ENCODE peak calls at places on chromosomes 12 and 14, in nine cellular contexts. One of them, this sample, is unnamed.

GRCh38 chr12:66137937-66138336 is 7.4 kb upstream of the LLPH start:
- DNase-seq in HepG2: no peak
- DNase-seq in neural progenitor cell: no peak
- DNase-seq in CD4-positive, CD25-positive, alpha-beta regulatory T cell: no peak
- DNase-seq in vagina: no peak
- DNase-seq in aorta: no peak
- DNase-seq in keratinocyte: no peak
- DNase-seq in testis: no peak
- DNase-seq in PC-9: no peak
- DNase-seq in this sample: no peak

GRCh38 chr14:68377056-68377455 is 415.8 kb downstream of the ZFP36L1 start:
- DNase-seq in aorta: no peak
- DNase-seq in PC-9: no peak
- DNase-seq in neural progenitor cell: no peak
- DNase-seq in HepG2: no peak
- DNase-seq in vagina: no peak
- DNase-seq in testis: no peak
- DNase-seq in keratinocyte: no peak
- DNase-seq in CD4-positive, CD25-positive, alpha-beta regulatory T cell: no peak
- DNase-seq in this sample: no peak

GRCh38 chr12:10304161-10304574 is 3.5 kb upstream of the KLRD1 start:
- DNase-seq in CD4-positive, CD25-positive, alpha-beta regulatory T cell: peak; percentile 10
- DNase-seq in neural progenitor cell: no peak
- DNase-seq in aorta: no peak
- DNase-seq in HepG2: no peak
- DNase-seq in testis: no peak
- DNase-seq in vagina: no peak
- DNase-seq in PC-9: no peak
- DNase-seq in keratinocyte: no peak
- DNase-seq in this sample: no peak

GRCh38 chr12:32179011-32179395 is 72.4 kb downstream of the BICD1 start:
- DNase-seq in HepG2: no peak
- DNase-seq in vagina: no peak
- DNase-seq in keratinocyte: no peak
- DNase-seq in aorta: no peak
- DNase-seq in neural progenitor cell: no peak
- DNase-seq in testis: no peak
- DNase-seq in CD4-positive, CD25-positive, alpha-beta regulatory T cell: no peak
- DNase-seq in PC-9: no peak
- DNase-seq in this sample: no peak

GRCh38 chr12:3753549-3754284 is 808 bp upstream of the CRACR2A start:
- DNase-seq in vagina: peak; percentile 67
- DNase-seq in HepG2: no peak
- DNase-seq in aorta: no peak
- DNase-seq in CD4-positive, CD25-positive, alpha-beta regulatory T cell: peak; percentile 37
- DNase-seq in neural progenitor cell: no peak
- DNase-seq in testis: peak; percentile 51
- DNase-seq in PC-9: no peak
- DNase-seq in keratinocyte: no peak
- DNase-seq in this sample: no peak

GRCh38 chr14:50947446-50947845 is 3.2 kb upstream of the PYGL start:
- DNase-seq in aorta: no peak
- DNase-seq in neural progenitor cell: no peak
- DNase-seq in keratinocyte: no peak
- DNase-seq in PC-9: no peak
- DNase-seq in testis: no peak
- DNase-seq in CD4-positive, CD25-positive, alpha-beta regulatory T cell: no peak
- DNase-seq in HepG2: peak; percentile 50
- DNase-seq in vagina: no peak
- DNase-seq in this sample: no peak

GRCh38 chr12:27109339-27110023 is 27.1 kb upstream of the C12orf71 start:
- DNase-seq in aorta: no peak
- DNase-seq in vagina: no peak
- DNase-seq in PC-9: peak; percentile 5
- DNase-seq in neural progenitor cell: no peak
- DNase-seq in CD4-positive, CD25-positive, alpha-beta regulatory T cell: no peak
- DNase-seq in HepG2: no peak
- DNase-seq in testis: no peak
- DNase-seq in keratinocyte: no peak
- DNase-seq in this sample: no peak

GRCh38 chr12:108772247-108772646 is 40.9 kb upstream of the CORO1C start:
- DNase-seq in CD4-positive, CD25-positive, alpha-beta regulatory T cell: no peak
- DNase-seq in HepG2: no peak
- DNase-seq in keratinocyte: no peak
- DNase-seq in neural progenitor cell: no peak
- DNase-seq in testis: no peak
- DNase-seq in vagina: no peak
- DNase-seq in PC-9: peak; percentile 24
- DNase-seq in aorta: no peak
- DNase-seq in this sample: peak; percentile 15

GRCh38 chr12:90250766-90251165 is 542.1 kb upstream of the ATP2B1 start:
- DNase-seq in CD4-positive, CD25-positive, alpha-beta regulatory T cell: no peak
- DNase-seq in neural progenitor cell: no peak
- DNase-seq in HepG2: no peak
- DNase-seq in aorta: peak; percentile 44
- DNase-seq in testis: peak; percentile 19
- DNase-seq in keratinocyte: no peak
- DNase-seq in PC-9: no peak
- DNase-seq in vagina: no peak
- DNase-seq in this sample: no peak

GRCh38 chr12:113007166-113007565 is 28.8 kb downstream of the OAS2 start:
- DNase-seq in aorta: no peak
- DNase-seq in CD4-positive, CD25-positive, alpha-beta regulatory T cell: no peak
- DNase-seq in testis: no peak
- DNase-seq in vagina: no peak
- DNase-seq in keratinocyte: no peak
- DNase-seq in HepG2: peak; percentile 41
- DNase-seq in neural progenitor cell: no peak
- DNase-seq in PC-9: peak; percentile 6
- DNase-seq in this sample: no peak

GRCh38 chr12:102479099-102479887 is 1.1 kb downstream of the IGF1 start:
- DNase-seq in neural progenitor cell: peak; percentile 26
- DNase-seq in CD4-positive, CD25-positive, alpha-beta regulatory T cell: peak; percentile 39
- DNase-seq in HepG2: no peak
- DNase-seq in keratinocyte: no peak
- DNase-seq in vagina: no peak
- DNase-seq in PC-9: no peak
- DNase-seq in testis: no peak
- DNase-seq in aorta: no peak
- DNase-seq in this sample: no peak

GRCh38 chr12:102480401-102480800 is at the start of gene IGF1:
- DNase-seq in testis: peak; percentile 23
- DNase-seq in aorta: no peak
- DNase-seq in vagina: no peak
- DNase-seq in keratinocyte: no peak
- DNase-seq in HepG2: no peak
- DNase-seq in CD4-positive, CD25-positive, alpha-beta regulatory T cell: peak; percentile 12
- DNase-seq in neural progenitor cell: no peak
- DNase-seq in PC-9: no peak
- DNase-seq in this sample: peak; percentile 40

GRCh38 chr12:102478416-102479098 is 1.8 kb downstream of the IGF1 start:
- DNase-seq in aorta: no peak
- DNase-seq in PC-9: no peak
- DNase-seq in vagina: no peak
- DNase-seq in testis: no peak
- DNase-seq in HepG2: no peak
- DNase-seq in keratinocyte: no peak
- DNase-seq in neural progenitor cell: peak; percentile 64
- DNase-seq in CD4-positive, CD25-positive, alpha-beta regulatory T cell: peak; percentile 86
- DNase-seq in this sample: peak; percentile 86

GRCh38 chr12:102481705-102482104 is 1.3 kb upstream of the IGF1 start:
- DNase-seq in aorta: no peak
- DNase-seq in HepG2: no peak
- DNase-seq in keratinocyte: no peak
- DNase-seq in testis: no peak
- DNase-seq in PC-9: no peak
- DNase-seq in neural progenitor cell: no peak
- DNase-seq in vagina: no peak
- DNase-seq in CD4-positive, CD25-positive, alpha-beta regulatory T cell: no peak
- DNase-seq in this sample: no peak

GRCh38 chr12:102479984-102480383 is 379 bp downstream of the IGF1 start:
- DNase-seq in keratinocyte: no peak
- DNase-seq in CD4-positive, CD25-positive, alpha-beta regulatory T cell: no peak
- DNase-seq in testis: no peak
- DNase-seq in HepG2: no peak
- DNase-seq in PC-9: no peak
- DNase-seq in vagina: no peak
- DNase-seq in aorta: no peak
- DNase-seq in neural progenitor cell: no peak
- DNase-seq in this sample: no peak
- H3K4me3 ChIP-seq in keratinocyte: no peak overlapping the region
- H3K4me3 ChIP-seq in CD4-positive, CD25-positive, alpha-beta regulatory T cell: no peak overlapping the region
- H3K4me3 ChIP-seq in testis: peak overlapping the region; percentile 45
- H3K4me3 ChIP-seq in HepG2: no peak overlapping the region
- H3K4me3 ChIP-seq in PC-9: no peak overlapping the region
- H3K4me3 ChIP-seq in vagina: peak overlapping the region; percentile 44
- H3K4me3 ChIP-seq in aorta: no peak overlapping the region
- H3K4me3 ChIP-seq in neural progenitor cell: no peak overlapping the region
- H3K4me3 ChIP-seq in this sample: no peak overlapping the region

GRCh38 chr14:73742520-73743238 is 28.5 kb upstream of the PNMA1 start:
- DNase-seq in aorta: no peak
- DNase-seq in neural progenitor cell: no peak
- DNase-seq in PC-9: no peak
- DNase-seq in HepG2: no peak
- DNase-seq in vagina: no peak
- DNase-seq in keratinocyte: no peak
- DNase-seq in testis: no peak
- DNase-seq in CD4-positive, CD25-positive, alpha-beta regulatory T cell: no peak
- DNase-seq in this sample: no peak
- H3K4me3 ChIP-seq in aorta: no peak overlapping the region
- H3K4me3 ChIP-seq in neural progenitor cell: no peak overlapping the region
- H3K4me3 ChIP-seq in PC-9: no peak overlapping the region
- H3K4me3 ChIP-seq in HepG2: peak overlapping the region; percentile 7
- H3K4me3 ChIP-seq in vagina: no peak overlapping the region
- H3K4me3 ChIP-seq in keratinocyte: no peak overlapping the region
- H3K4me3 ChIP-seq in testis: no peak overlapping the region
- H3K4me3 ChIP-seq in CD4-positive, CD25-positive, alpha-beta regulatory T cell: peak overlapping the region; percentile 67
- H3K4me3 ChIP-seq in this sample: peak overlapping the region; percentile 52

DNA sequence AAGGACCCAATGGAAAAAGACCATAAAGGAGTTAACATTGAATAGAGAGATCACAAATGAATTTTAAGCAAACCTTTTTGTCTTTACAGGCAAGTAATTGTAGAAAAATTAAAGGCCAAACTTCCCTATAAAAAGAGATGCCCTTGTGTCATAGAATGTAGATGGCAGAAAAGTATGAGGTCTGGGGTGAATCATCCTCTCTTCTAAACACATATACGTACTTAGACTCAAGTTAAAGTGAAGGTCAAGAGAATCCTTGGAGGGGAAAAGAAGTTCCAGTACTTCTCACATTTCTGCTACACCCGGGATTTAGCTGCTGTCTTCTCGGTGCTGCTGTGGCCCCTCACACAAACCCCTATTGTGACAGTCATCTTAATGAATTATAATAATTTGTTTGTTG is 116.2 kb upstream of the ARID2 start:
- DNase-seq in CD4-positive, CD25-positive, alpha-beta regulatory T cell: no peak
- DNase-seq in vagina: no peak
- DNase-seq in keratinocyte: no peak
- DNase-seq in HepG2: no peak
- DNase-seq in aorta: no peak
- DNase-seq in neural progenitor cell: no peak
- DNase-seq in testis: no peak
- DNase-seq in PC-9: no peak
- DNase-seq in this sample: no peak
- H3K4me3 ChIP-seq in CD4-positive, CD25-positive, alpha-beta regulatory T cell: no peak overlapping the region
- H3K4me3 ChIP-seq in vagina: no peak overlapping the region
- H3K4me3 ChIP-seq in keratinocyte: no peak overlapping the region
- H3K4me3 ChIP-seq in HepG2: no peak overlapping the region
- H3K4me3 ChIP-seq in aorta: no peak overlapping the region
- H3K4me3 ChIP-seq in neural progenitor cell: no peak overlapping the region
- H3K4me3 ChIP-seq in testis: no peak overlapping the region
- H3K4me3 ChIP-seq in PC-9: no peak overlapping the region
- H3K4me3 ChIP-seq in this sample: no peak overlapping the region

GRCh38 chr14:56341766-56342418 is 223.7 kb downstream of the PELI2 start:
- DNase-seq in keratinocyte: no peak
- DNase-seq in aorta: no peak
- DNase-seq in PC-9: no peak
- DNase-seq in neural progenitor cell: no peak
- DNase-seq in vagina: no peak
- DNase-seq in HepG2: no peak
- DNase-seq in CD4-positive, CD25-positive, alpha-beta regulatory T cell: no peak
- DNase-seq in testis: no peak
- DNase-seq in this sample: no peak

GRCh38 chr14:56342419-56342901 is 224.2 kb downstream of the PELI2 start:
- DNase-seq in CD4-positive, CD25-positive, alpha-beta regulatory T cell: peak; percentile 9
- DNase-seq in HepG2: no peak
- DNase-seq in vagina: no peak
- DNase-seq in neural progenitor cell: no peak
- DNase-seq in keratinocyte: no peak
- DNase-seq in testis: no peak
- DNase-seq in PC-9: no peak
- DNase-seq in aorta: no peak
- DNase-seq in this sample: peak; percentile 71

GRCh38 chr14:56340921-56341320 is 222.7 kb downstream of the PELI2 start:
- DNase-seq in CD4-positive, CD25-positive, alpha-beta regulatory T cell: no peak
- DNase-seq in vagina: no peak
- DNase-seq in neural progenitor cell: no peak
- DNase-seq in aorta: no peak
- DNase-seq in testis: no peak
- DNase-seq in HepG2: no peak
- DNase-seq in PC-9: no peak
- DNase-seq in keratinocyte: no peak
- DNase-seq in this sample: no peak

GRCh38 chr14:56338674-56339073 is 220.5 kb downstream of the PELI2 start:
- DNase-seq in aorta: no peak
- DNase-seq in vagina: no peak
- DNase-seq in keratinocyte: no peak
- DNase-seq in CD4-positive, CD25-positive, alpha-beta regulatory T cell: no peak
- DNase-seq in HepG2: no peak
- DNase-seq in neural progenitor cell: no peak
- DNase-seq in PC-9: no peak
- DNase-seq in testis: no peak
- DNase-seq in this sample: no peak

DNA sequence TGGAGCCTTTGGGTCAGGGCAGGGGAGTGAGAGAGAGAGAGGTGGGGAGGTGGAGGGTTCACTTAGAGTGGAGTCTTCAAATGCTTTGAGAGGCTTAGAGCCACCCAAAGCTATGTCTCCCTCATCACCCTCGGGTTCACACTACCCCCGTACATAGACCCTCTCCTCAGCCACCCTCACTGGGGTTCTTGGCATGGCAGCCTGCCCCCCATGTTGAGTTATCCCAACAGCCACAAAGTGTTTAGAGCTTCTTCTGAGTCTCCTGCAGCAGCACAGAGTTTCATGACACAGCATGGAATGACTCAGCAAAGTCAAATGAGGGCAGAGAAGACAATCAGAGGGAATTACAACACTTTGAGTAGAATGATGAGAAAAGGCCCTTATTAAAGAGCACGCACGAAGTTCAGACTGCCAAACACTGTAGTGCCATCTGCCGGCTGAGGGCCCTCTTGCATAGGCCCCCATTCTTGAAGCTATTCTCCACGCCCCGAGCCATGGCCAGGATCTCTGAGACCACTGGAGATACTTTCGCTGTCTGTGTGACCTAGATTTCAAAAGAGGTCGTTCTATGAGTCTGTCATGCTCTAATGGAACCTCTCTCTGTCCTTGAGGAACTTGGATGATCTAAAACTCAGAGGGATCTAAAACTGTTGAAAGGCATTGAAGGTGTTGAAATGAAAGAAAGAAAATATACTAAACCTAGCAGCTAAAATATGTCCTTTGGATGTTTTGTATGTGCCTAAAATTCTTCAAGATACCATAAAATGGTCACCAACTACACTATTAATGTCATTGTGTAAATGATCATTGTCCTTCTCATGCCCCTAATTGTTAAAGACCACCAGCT is 221.9 kb downstream of the PELI2 start:
- DNase-seq in vagina: no peak
- DNase-seq in neural progenitor cell: peak; percentile 79
- DNase-seq in aorta: peak; percentile 84
- DNase-seq in PC-9: peak; percentile 68
- DNase-seq in CD4-positive, CD25-positive, alpha-beta regulatory T cell: peak; percentile 60
- DNase-seq in keratinocyte: peak; percentile 19
- DNase-seq in testis: peak; percentile 87
- DNase-seq in HepG2: peak; percentile 41
- DNase-seq in this sample: peak; percentile 80
- H3K4me3 ChIP-seq in vagina: no peak overlapping the region
- H3K4me3 ChIP-seq in neural progenitor cell: no peak overlapping the region
- H3K4me3 ChIP-seq in aorta: no peak overlapping the region
- H3K4me3 ChIP-seq in PC-9: no peak overlapping the region
- H3K4me3 ChIP-seq in CD4-positive, CD25-positive, alpha-beta regulatory T cell: no peak overlapping the region
- H3K4me3 ChIP-seq in keratinocyte: no peak overlapping the region
- H3K4me3 ChIP-seq in testis: no peak overlapping the region
- H3K4me3 ChIP-seq in HepG2: no peak overlapping the region
- H3K4me3 ChIP-seq in this sample: no peak overlapping the region

This sample was measured in Jurkat, Clone E6-1.